ENCODE peak calls at places on chromosomes 3 and 15, in four cellular contexts. One of them, this sample, is unnamed.

GRCh38 chr3:110625126-110625798 is 446.4 kb upstream of the NECTIN3 start:
- DNase-seq in CD4-positive, alpha-beta T cell: no peak
- DNase-seq in neural crest cell: no peak
- DNase-seq in fibroblast of lung: peak
- DNase-seq in this sample: no peak

GRCh38 chr15:71386448-71387236 is 271.4 kb downstream of the THSD4 start:
- DNase-seq in CD4-positive, alpha-beta T cell: no peak
- DNase-seq in neural crest cell: no peak
- DNase-seq in fibroblast of lung: no peak
- DNase-seq in this sample: no peak

GRCh38 chr3:50607271-50608091 is 4.1 kb downstream of the CISH start:
- DNase-seq in CD4-positive, alpha-beta T cell: no peak
- DNase-seq in neural crest cell: no peak
- DNase-seq in fibroblast of lung: no peak
- DNase-seq in this sample: no peak

GRCh38 chr3:16112910-16113504 is 61.5 kb upstream of the GALNT15 start:
- DNase-seq in CD4-positive, alpha-beta T cell: no peak
- DNase-seq in neural crest cell: no peak
- DNase-seq in fibroblast of lung: peak
- DNase-seq in this sample: peak

GRCh38 chr3:160417311-160417710 is 17.9 kb downstream of the SMC4 start:
- DNase-seq in CD4-positive, alpha-beta T cell: no peak
- DNase-seq in neural crest cell: no peak
- DNase-seq in fibroblast of lung: no peak
- DNase-seq in this sample: no peak

GRCh38 chr3:14633819-14634424 is 17.6 kb upstream of the CCDC174 start:
- DNase-seq in CD4-positive, alpha-beta T cell: peak
- DNase-seq in neural crest cell: peak
- DNase-seq in fibroblast of lung: peak
- DNase-seq in this sample: peak

GRCh38 chr3:64207289-64208086 is 17.8 kb downstream of the PRICKLE2 start:
- DNase-seq in CD4-positive, alpha-beta T cell: no peak
- DNase-seq in neural crest cell: no peak
- DNase-seq in fibroblast of lung: peak
- DNase-seq in this sample: no peak

GRCh38 chr3:36244728-36245127 is 135.6 kb upstream of the STAC start:
- DNase-seq in CD4-positive, alpha-beta T cell: no peak
- DNase-seq in neural crest cell: no peak
- DNase-seq in fibroblast of lung: peak
- DNase-seq in this sample: no peak

GRCh38 chr3:49343163-49343562 is 3.3 kb upstream of the USP4 start:
- DNase-seq in CD4-positive, alpha-beta T cell: no peak
- DNase-seq in neural crest cell: no peak
- DNase-seq in fibroblast of lung: no peak
- DNase-seq in this sample: no peak

GRCh38 chr3:129530331-129530761 is 1.9 kb downstream of the RHO start:
- DNase-seq in CD4-positive, alpha-beta T cell: no peak
- DNase-seq in neural crest cell: no peak
- DNase-seq in fibroblast of lung: peak
- DNase-seq in this sample: peak

GRCh38 chr3:58603606-58604005 is 26.4 kb upstream of the FAM107A start:
- DNase-seq in CD4-positive, alpha-beta T cell: no peak
- DNase-seq in neural crest cell: no peak
- DNase-seq in fibroblast of lung: no peak
- DNase-seq in this sample: no peak

GRCh38 chr3:14178247-14179113 is at the start of the genes LSM3 and XPC:
- DNase-seq in CD4-positive, alpha-beta T cell: peak
- DNase-seq in neural crest cell: peak
- DNase-seq in fibroblast of lung: peak
- DNase-seq in this sample: peak

GRCh38 chr15:83290236-83290635 is 5.8 kb upstream of the BNC1 start:
- DNase-seq in CD4-positive, alpha-beta T cell: no peak
- DNase-seq in neural crest cell: no peak
- DNase-seq in fibroblast of lung: no peak
- DNase-seq in this sample: no peak

GRCh38 chr3:38028621-38029361 is 651 bp downstream of the PLCD1 start:
- DNase-seq in CD4-positive, alpha-beta T cell: no peak
- DNase-seq in neural crest cell: peak
- DNase-seq in fibroblast of lung: no peak
- DNase-seq in this sample: no peak

GRCh38 chr15:88649286-88649733 is 10.5 kb downstream of the ISG20 start:
- DNase-seq in CD4-positive, alpha-beta T cell: peak
- DNase-seq in neural crest cell: peak
- DNase-seq in fibroblast of lung: peak
- DNase-seq in this sample: peak
- TF ChIP-seq CTCF in CD4-positive, alpha-beta T cell: no peak
- TF ChIP-seq CTCF in neural crest cell: no peak
- TF ChIP-seq CTCF in fibroblast of lung: no peak
- TF ChIP-seq CTCF in this sample: no peak

DNA sequence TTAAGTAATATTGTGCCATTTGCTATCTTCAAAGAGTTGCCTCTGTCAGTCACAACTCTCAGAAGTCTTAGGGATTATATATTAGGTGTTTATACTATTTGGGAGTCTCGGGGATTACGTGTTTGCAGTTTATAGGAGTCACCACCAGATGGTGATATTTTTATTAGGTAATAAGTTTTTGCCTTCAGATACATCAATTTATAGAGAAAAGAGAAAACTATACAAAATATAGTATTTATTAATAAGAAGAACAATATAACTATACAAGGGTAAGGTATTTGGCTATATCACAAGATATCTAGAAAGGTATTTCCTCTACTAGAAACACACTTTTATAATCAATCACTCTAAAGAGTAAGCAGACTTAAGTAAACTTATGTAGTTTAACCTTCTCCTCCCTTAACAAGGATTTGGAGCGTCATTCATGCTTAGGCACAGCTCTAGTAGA is 10.7 kb upstream of the DHX36 start:
- DNase-seq in CD4-positive, alpha-beta T cell: no peak
- DNase-seq in neural crest cell: no peak
- DNase-seq in fibroblast of lung: peak
- DNase-seq in this sample: peak
- TF ChIP-seq CTCF in CD4-positive, alpha-beta T cell: peak
- TF ChIP-seq CTCF in neural crest cell: peak
- TF ChIP-seq CTCF in fibroblast of lung: peak
- TF ChIP-seq CTCF in this sample: peak

GRCh38 chr3:114154321-114154821 is 24.5 kb downstream of the DRD3 start:
- DNase-seq in CD4-positive, alpha-beta T cell: no peak
- DNase-seq in neural crest cell: peak
- DNase-seq in fibroblast of lung: no peak
- DNase-seq in this sample: no peak

GRCh38 chr3:114155370-114155821 is 23.5 kb downstream of the DRD3 start:
- DNase-seq in CD4-positive, alpha-beta T cell: no peak
- DNase-seq in neural crest cell: peak
- DNase-seq in fibroblast of lung: peak
- DNase-seq in this sample: no peak

GRCh38 chr3:114147281-114147680 is 31.6 kb downstream of the DRD3 start:
- DNase-seq in CD4-positive, alpha-beta T cell: no peak
- DNase-seq in neural crest cell: no peak
- DNase-seq in fibroblast of lung: no peak
- DNase-seq in this sample: no peak

GRCh38 chr3:114152519-114153151 is 26.2 kb downstream of the DRD3 start:
- DNase-seq in CD4-positive, alpha-beta T cell: peak
- DNase-seq in neural crest cell: peak
- DNase-seq in fibroblast of lung: peak
- DNase-seq in this sample: peak

DNA sequence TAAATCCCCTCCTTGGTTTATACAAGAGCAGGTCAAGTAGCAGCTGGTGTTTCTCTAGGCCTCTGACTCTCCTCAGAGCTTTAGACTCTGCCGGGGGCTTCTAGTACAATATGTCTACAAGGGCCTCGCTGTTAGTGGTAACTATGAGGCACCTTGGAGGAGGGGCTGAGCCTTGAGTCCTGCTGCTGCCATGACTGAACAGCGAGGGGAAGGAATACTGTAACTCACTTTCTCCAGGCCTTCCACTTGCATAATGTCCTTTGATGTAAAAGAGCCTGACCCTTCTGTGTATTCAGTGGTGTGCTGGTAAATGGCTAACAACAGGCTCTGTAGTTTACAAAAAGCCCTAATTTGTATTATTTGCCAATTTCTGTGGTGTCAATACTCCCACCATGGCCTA is 27.8 kb downstream of the DRD3 start:
- DNase-seq in CD4-positive, alpha-beta T cell: no peak
- DNase-seq in neural crest cell: no peak
- DNase-seq in fibroblast of lung: no peak
- DNase-seq in this sample: no peak
- TF ChIP-seq CTCF in CD4-positive, alpha-beta T cell: no peak
- TF ChIP-seq CTCF in neural crest cell: no peak
- TF ChIP-seq CTCF in fibroblast of lung: no peak
- TF ChIP-seq CTCF in this sample: no peak

GRCh38 chr3:45442679-45443214 is 54.4 kb downstream of the LARS2 start:
- DNase-seq in CD4-positive, alpha-beta T cell: no peak
- DNase-seq in neural crest cell: no peak
- DNase-seq in fibroblast of lung: no peak
- DNase-seq in this sample: no peak
- TF ChIP-seq CTCF in CD4-positive, alpha-beta T cell: no peak
- TF ChIP-seq CTCF in neural crest cell: no peak
- TF ChIP-seq CTCF in fibroblast of lung: no peak
- TF ChIP-seq CTCF in this sample: no peak

GRCh38 chr3:124699033-124699432 is 31.2 kb upstream of the UMPS start:
- DNase-seq in CD4-positive, alpha-beta T cell: no peak
- DNase-seq in neural crest cell: no peak
- DNase-seq in fibroblast of lung: no peak
- DNase-seq in this sample: no peak

GRCh38 chr3:124699686-124700396 is 30.4 kb upstream of the UMPS start:
- DNase-seq in CD4-positive, alpha-beta T cell: no peak
- DNase-seq in neural crest cell: no peak
- DNase-seq in fibroblast of lung: peak
- DNase-seq in this sample: no peak

GRCh38 chr3:124702950-124703349 is 27.3 kb upstream of the UMPS start:
- DNase-seq in CD4-positive, alpha-beta T cell: no peak
- DNase-seq in neural crest cell: no peak
- DNase-seq in fibroblast of lung: no peak
- DNase-seq in this sample: no peak

GRCh38 chr3:124700880-124701684 is 29.2 kb upstream of the UMPS start:
- DNase-seq in CD4-positive, alpha-beta T cell: no peak
- DNase-seq in neural crest cell: no peak
- DNase-seq in fibroblast of lung: peak
- DNase-seq in this sample: no peak

GRCh38 chr3:124701687-124702086 is 28.6 kb upstream of the UMPS start:
- DNase-seq in CD4-positive, alpha-beta T cell: no peak
- DNase-seq in neural crest cell: no peak
- DNase-seq in fibroblast of lung: peak
- DNase-seq in this sample: peak
- TF ChIP-seq CTCF in CD4-positive, alpha-beta T cell: no peak
- TF ChIP-seq CTCF in neural crest cell: no peak
- TF ChIP-seq CTCF in fibroblast of lung: no peak
- TF ChIP-seq CTCF in this sample: no peak

GRCh38 chr15:99361541-99362185 is 110.4 kb downstream of the LRRC28 start:
- DNase-seq in CD4-positive, alpha-beta T cell: no peak
- DNase-seq in neural crest cell: no peak
- DNase-seq in fibroblast of lung: no peak
- DNase-seq in this sample: peak
- TF ChIP-seq CTCF in CD4-positive, alpha-beta T cell: peak
- TF ChIP-seq CTCF in neural crest cell: peak
- TF ChIP-seq CTCF in fibroblast of lung: peak
- TF ChIP-seq CTCF in this sample: peak

This sample was measured in HFFc6.